ENCODE peak calls at places on chromosomes 3 and 15, in seven cellular contexts. G is fibroblast of the conjunctiva; Y is GM23248; Q is hypothalamus; L is CD8-positive, alpha-beta T cell; S is HEK293T; J is AG09309. X is an unnamed sample.

GRCh38 chr3:141410861-141411771 is 42.8 kb downstream of the ZBTB38 start:
- DNase-seq in J (no peak), L (peak), G (no peak), S (no peak), Y (peak), Q (no peak), X (no peak)

GRCh38 chr15:44788748-44789147 is 52.4 kb downstream of the TRIM69 start:
- DNase-seq in Q (no peak), J (no peak), L (peak), S (no peak), G (no peak), Y (peak), X (no peak)

GRCh38 chr3:46699846-46700523 is 1.2 kb upstream of the TMIE start:
- DNase-seq in G (no peak), Q (no peak), S (no peak), Y (no peak), J (no peak), L (no peak), X (no peak)

GRCh38 chr15:51288143-51289065 is 50.0 kb downstream of the CYP19A1 start:
- DNase-seq in S (no peak), Q (no peak), J (no peak), Y (peak), L (no peak), G (no peak), X (peak)

GRCh38 chr3:36317915-36318314 is 62.4 kb upstream of the STAC start:
- DNase-seq in Q (no peak), J (no peak), G (no peak), S (no peak), Y (no peak), L (no peak), X (no peak)

GRCh38 chr3:189964623-189965022 is 156.1 kb downstream of the P3H2 start:
- DNase-seq in G (no peak), Q (no peak), J (no peak), L (no peak), Y (no peak), S (no peak), X (no peak)

GRCh38 chr3:153001428-153001827 is 160.6 kb upstream of the RAP2B start:
- DNase-seq in G (no peak), S (no peak), Q (no peak), Y (peak), J (no peak), L (no peak), X (no peak)

GRCh38 chr3:57778499-57778898 is 22.4 kb downstream of the SLMAP start:
- DNase-seq in J (no peak), S (no peak), G (no peak), Q (no peak), L (no peak), Y (no peak), X (no peak)

GRCh38 chr3:114052216-114052615 is 4.1 kb downstream of the CCDC191 start:
- DNase-seq in J (no peak), S (no peak), G (no peak), Q (no peak), Y (peak), L (no peak), X (peak)

GRCh38 chr3:55683666-55684270 is 196.7 kb upstream of the WNT5A start:
- DNase-seq in Q (no peak), L (no peak), J (no peak), G (no peak), S (no peak), Y (peak), X (peak)

GRCh38 chr3:105824129-105824528 is 44.7 kb downstream of the CBLB start:
- DNase-seq in Y (no peak), L (no peak), G (no peak), S (no peak), Q (no peak), J (no peak), X (no peak)

GRCh38 chr3:60703956-60704736 is 547.1 kb downstream of the FHIT start:
- DNase-seq in L (no peak), Y (peak), S (no peak), G (no peak), J (peak), Q (no peak), X (no peak)

GRCh38 chr3:184795493-184796198 is 16.3 kb upstream of the VPS8 start:
- DNase-seq in S (no peak), Q (no peak), Y (no peak), G (no peak), L (no peak), J (no peak), X (no peak)

GRCh38 chr15:28116521-28117488 is 17.7 kb upstream of the OCA2 start:
- DNase-seq in Y (no peak), G (no peak), L (no peak), Q (no peak), J (no peak), S (no peak), X (no peak)

GRCh38 chr15:77022646-77023575 is 28.0 kb downstream of the PSTPIP1 start:
- DNase-seq in Y (no peak), L (no peak), Q (no peak), J (no peak), S (no peak), G (no peak), X (no peak)